ENCODE peak calls at places on chromosome 5, in nine cellular contexts. I is stimulated activated naive CD8-positive, alpha-beta T cell treated with anti-CD3 and anti-CD28 coated beads, Interleukin-15, amount 100 ng/mL, for 72 hours; K is substantia nigra; U is nephron progenitor cell; S is posterior vena cava; A is central memory CD4-positive, alpha-beta T cell; C is GM12892; H is activated T-helper 1 cell treated with Interleukin-2 at 50 U/mL for 16 hours; V is SW 1271. R is an unnamed sample.

GRCh38 chr5:177131711-177132503 is 1.7 kb upstream of the NSD1 start:
- DNase-seq in K (peak; percentile 54), H (no peak), C (no peak), U (peak; percentile 64), V (no peak), A (no peak), I (no peak), S (peak; percentile 82), R (no peak)

GRCh38 chr5:127923804-127924570 is 159.6 kb upstream of the SLC12A2 start:
- DNase-seq in C (no peak), K (no peak), I (no peak), H (no peak), A (no peak), V (no peak), U (no peak), S (no peak), R (no peak)

GRCh38 chr5:159208508-159209437 is 580 bp downstream of the RNF145 start:
- DNase-seq in K (peak; percentile 48), S (peak; percentile 86), H (no peak), A (no peak), V (no peak), C (peak; percentile 16), U (peak; percentile 58), I (no peak), R (no peak)

GRCh38 chr5:166365164-166365563 is 1926.3 kb upstream of the WWC1 start:
- DNase-seq in K (no peak), S (no peak), I (no peak), C (no peak), V (no peak), H (no peak), A (no peak), U (no peak), R (no peak)

GRCh38 chr5:143496928-143497327 is 93.4 kb upstream of the NR3C1 start:
- DNase-seq in V (no peak), K (no peak), A (no peak), H (no peak), S (no peak), U (no peak), I (no peak), C (no peak), R (no peak)

GRCh38 chr5:66454186-66455078 is 141.8 kb upstream of the MAST4 start:
- DNase-seq in I (no peak), A (no peak), H (no peak), K (no peak), U (no peak), S (no peak), C (no peak), V (no peak), R (no peak)

GRCh38 chr5:171592741-171593140 is 173.3 kb downstream of the FGF18 start:
- DNase-seq in H (no peak), I (no peak), S (no peak), C (no peak), K (no peak), V (no peak), U (no peak), A (no peak), R (no peak)

GRCh38 chr5:138352722-138353549 is 451 bp downstream of the KDM3B start:
- DNase-seq in K (peak; percentile 61), C (peak; percentile 61), H (peak; percentile 68), V (peak; percentile 37), U (peak; percentile 67), I (peak; percentile 81), S (peak; percentile 87), A (peak; percentile 74), R (peak; percentile 42)

GRCh38 chr5:96257904-96258303 is 175.1 kb downstream of the PCSK1 start:
- DNase-seq in A (no peak), I (no peak), S (no peak), H (no peak), V (no peak), U (no peak), C (no peak), K (no peak), R (no peak)

GRCh38 chr5:35319231-35320002 is 89.1 kb upstream of the PRLR start:
- DNase-seq in C (peak; percentile 5), A (no peak), S (peak; percentile 94), U (no peak), V (no peak), H (no peak), I (peak; percentile 76), K (no peak), R (no peak)

GRCh38 chr5:148998174-148998797 is 64.6 kb downstream of the SH3TC2 start:
- DNase-seq in K (no peak), C (no peak), V (peak; percentile 56), A (peak; percentile 37), I (peak; percentile 20), U (no peak), H (no peak), S (no peak), R (peak; percentile 70)

GRCh38 chr5:15027764-15028163 is 156.2 kb upstream of the ANKH start:
- DNase-seq in S (no peak), V (no peak), A (no peak), C (no peak), H (no peak), I (no peak), K (no peak), U (no peak), R (no peak)

GRCh38 chr5:167361841-167362240 is 929.6 kb upstream of the WWC1 start:
- DNase-seq in I (no peak), C (no peak), V (no peak), A (no peak), K (no peak), U (no peak), S (no peak), H (no peak), R (peak; percentile 54)

GRCh38 chr5:24854350-24854749 is 209.6 kb upstream of the CDH10 start:
- DNase-seq in K (no peak), H (no peak), U (no peak), C (no peak), S (no peak), A (no peak), I (no peak), V (no peak), R (no peak)

GRCh38 chr5:132136906-132137305 is 63.3 kb downstream of the CSF2 start:
- DNase-seq in C (no peak), U (no peak), V (no peak), I (no peak), S (no peak), A (no peak), K (no peak), H (no peak), R (no peak)

GRCh38 chr5:157241483-157241882 is 24.4 kb upstream of the CYFIP2 start:
- DNase-seq in C (no peak), I (no peak), V (no peak), S (no peak), K (no peak), A (no peak), U (no peak), H (no peak), R (no peak)

GRCh38 chr5:126624534-126624933 is 23.8 kb downstream of the PHAX start:
- DNase-seq in V (peak; percentile 69), I (no peak), U (no peak), A (no peak), C (no peak), S (no peak), K (no peak), H (no peak), R (peak; percentile 12)

GRCh38 chr5:13660072-13660471 is 284.4 kb downstream of the DNAH5 start:
- DNase-seq in C (no peak), A (no peak), I (no peak), H (no peak), V (no peak), S (no peak), K (no peak), U (no peak), R (peak; percentile 22)

GRCh38 chr5:155050384-155051019 is 36.9 kb downstream of the KIF4B start:
- DNase-seq in U (no peak), A (no peak), C (no peak), K (no peak), H (no peak), I (no peak), S (no peak), V (no peak), R (no peak)